ENCODE peak calls at places on chromosomes 3 and 15, in five cellular contexts. One of them, this sample, is unnamed.

GRCh38 chr15:28989239-28989830 is 103.6 kb downstream of the APBA2 start:
- DNase-seq in epithelial cell of esophagus: no peak
- DNase-seq in lower lobe of right lung: no peak
- DNase-seq in tibial nerve: no peak
- DNase-seq in cardiac fibroblast: no peak
- DNase-seq in this sample: no peak

GRCh38 chr15:32849769-32850668 is 132.2 kb downstream of the GREM1 start:
- DNase-seq in tibial nerve: no peak
- DNase-seq in cardiac fibroblast: peak
- DNase-seq in lower lobe of right lung: no peak
- DNase-seq in epithelial cell of esophagus: peak
- DNase-seq in this sample: peak

GRCh38 chr3:154022603-154023002 is 98.6 kb upstream of the ARHGEF26 start:
- DNase-seq in lower lobe of right lung: no peak
- DNase-seq in cardiac fibroblast: no peak
- DNase-seq in epithelial cell of esophagus: no peak
- DNase-seq in tibial nerve: no peak
- DNase-seq in this sample: no peak

GRCh38 chr3:167976880-167977498 is 118.7 kb downstream of the GOLIM4 start:
- DNase-seq in lower lobe of right lung: no peak
- DNase-seq in cardiac fibroblast: peak
- DNase-seq in epithelial cell of esophagus: no peak
- DNase-seq in tibial nerve: no peak
- DNase-seq in this sample: no peak

GRCh38 chr3:110521019-110521418 is 550.6 kb upstream of the NECTIN3 start:
- DNase-seq in cardiac fibroblast: peak
- DNase-seq in epithelial cell of esophagus: peak
- DNase-seq in lower lobe of right lung: no peak
- DNase-seq in tibial nerve: no peak
- DNase-seq in this sample: no peak

GRCh38 chr15:52150878-52151277 is 38.3 kb upstream of the BCL2L10 start:
- DNase-seq in cardiac fibroblast: no peak
- DNase-seq in epithelial cell of esophagus: no peak
- DNase-seq in lower lobe of right lung: no peak
- DNase-seq in tibial nerve: no peak
- DNase-seq in this sample: no peak

GRCh38 chr3:158573714-158574113 is 2.7 kb downstream of the MLF1 start:
- DNase-seq in lower lobe of right lung: no peak
- DNase-seq in epithelial cell of esophagus: no peak
- DNase-seq in cardiac fibroblast: peak
- DNase-seq in tibial nerve: no peak
- DNase-seq in this sample: no peak

GRCh38 chr3:122099255-122099654 is 44.1 kb downstream of the CD86 start:
- DNase-seq in tibial nerve: no peak
- DNase-seq in lower lobe of right lung: no peak
- DNase-seq in epithelial cell of esophagus: no peak
- DNase-seq in cardiac fibroblast: no peak
- DNase-seq in this sample: no peak

GRCh38 chr15:89361451-89362202 is 27.0 kb upstream of the POLG start:
- DNase-seq in cardiac fibroblast: peak
- DNase-seq in tibial nerve: peak
- DNase-seq in epithelial cell of esophagus: peak
- DNase-seq in lower lobe of right lung: peak
- DNase-seq in this sample: peak

GRCh38 chr3:127535901-127536817 is 54.4 kb downstream of the TPRA1 start:
- DNase-seq in epithelial cell of esophagus: no peak
- DNase-seq in cardiac fibroblast: no peak
- DNase-seq in lower lobe of right lung: no peak
- DNase-seq in tibial nerve: no peak
- DNase-seq in this sample: no peak

GRCh38 chr15:82093774-82094211 is 48.0 kb upstream of the MEX3B start:
- DNase-seq in epithelial cell of esophagus: peak
- DNase-seq in tibial nerve: no peak
- DNase-seq in lower lobe of right lung: no peak
- DNase-seq in cardiac fibroblast: peak
- DNase-seq in this sample: no peak

GRCh38 chr15:90763700-90764099 is 46.6 kb downstream of the BLM start:
- DNase-seq in lower lobe of right lung: no peak
- DNase-seq in epithelial cell of esophagus: no peak
- DNase-seq in cardiac fibroblast: no peak
- DNase-seq in tibial nerve: no peak
- DNase-seq in this sample: no peak

GRCh38 chr3:187314176-187314575 is 22.6 kb upstream of the MASP1 start:
- DNase-seq in tibial nerve: no peak
- DNase-seq in cardiac fibroblast: no peak
- DNase-seq in epithelial cell of esophagus: no peak
- DNase-seq in lower lobe of right lung: no peak
- DNase-seq in this sample: no peak

GRCh38 chr3:11566916-11567315 is 76.8 kb downstream of the VGLL4 start:
- DNase-seq in tibial nerve: no peak
- DNase-seq in lower lobe of right lung: no peak
- DNase-seq in cardiac fibroblast: no peak
- DNase-seq in epithelial cell of esophagus: no peak
- DNase-seq in this sample: no peak

GRCh38 chr15:41337631-41338522 is 5.2 kb downstream of the NUSAP1 start:
- DNase-seq in cardiac fibroblast: peak
- DNase-seq in tibial nerve: no peak
- DNase-seq in epithelial cell of esophagus: peak
- DNase-seq in lower lobe of right lung: no peak
- DNase-seq in this sample: no peak

GRCh38 chr15:70320077-70320830 is 222.5 kb upstream of the TLE3 start:
- DNase-seq in cardiac fibroblast: no peak
- DNase-seq in epithelial cell of esophagus: no peak
- DNase-seq in lower lobe of right lung: no peak
- DNase-seq in tibial nerve: no peak
- DNase-seq in this sample: no peak

DNA sequence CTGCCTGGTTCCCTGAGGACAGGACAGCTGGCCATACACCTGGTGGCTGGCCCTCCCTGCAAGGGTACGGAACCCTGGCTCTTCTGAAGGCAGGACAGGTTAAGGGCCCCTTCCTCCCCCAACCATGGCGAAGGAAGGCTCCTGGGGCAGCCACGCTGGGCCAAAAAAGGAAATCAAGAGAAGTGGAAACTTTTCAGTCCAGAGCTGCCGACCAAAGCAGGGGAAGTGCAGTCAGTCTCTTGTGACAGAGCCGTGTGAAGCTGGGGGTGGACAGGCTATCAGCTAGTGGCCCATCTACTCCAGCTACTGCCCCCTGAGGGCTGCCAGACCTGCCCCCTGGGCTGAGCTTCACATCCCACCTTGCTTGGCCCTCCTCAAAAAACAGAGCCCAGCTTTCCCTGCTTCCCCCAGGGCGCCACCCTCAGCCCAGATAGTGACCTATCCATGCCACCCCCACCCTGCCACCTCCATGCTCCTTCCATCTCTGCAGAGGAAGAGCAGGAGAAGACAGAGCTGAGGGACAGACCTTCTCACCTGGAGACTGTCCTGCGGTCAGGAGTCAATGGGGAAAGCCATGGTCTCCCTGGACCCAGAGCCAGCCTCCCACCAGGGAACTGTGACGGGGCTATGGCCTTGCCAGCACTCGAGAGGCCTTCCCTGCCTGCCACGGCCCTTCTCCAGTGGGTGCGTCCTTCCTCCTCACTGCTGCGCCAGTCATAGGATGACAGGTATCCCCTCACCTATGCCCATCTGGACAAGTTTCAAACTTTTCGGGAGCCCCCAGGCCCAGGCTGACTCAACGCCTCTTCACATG is 4.6 kb downstream of the SEMA7A start:
- DNase-seq in epithelial cell of esophagus: no peak
- DNase-seq in tibial nerve: no peak
- DNase-seq in cardiac fibroblast: no peak
- DNase-seq in lower lobe of right lung: no peak
- DNase-seq in this sample: no peak
- H3K4me3 ChIP-seq in epithelial cell of esophagus: no peak
- H3K4me3 ChIP-seq in tibial nerve: peak
- H3K4me3 ChIP-seq in cardiac fibroblast: no peak
- H3K4me3 ChIP-seq in lower lobe of right lung: no peak
- H3K4me3 ChIP-seq in this sample: no peak

GRCh38 chr15:57310876-57311275 is 65.4 kb upstream of the CGNL1 start:
- DNase-seq in tibial nerve: no peak
- DNase-seq in epithelial cell of esophagus: no peak
- DNase-seq in cardiac fibroblast: no peak
- DNase-seq in lower lobe of right lung: no peak
- DNase-seq in this sample: no peak

GRCh38 chr15:57313134-57313483 is 63.2 kb upstream of the CGNL1 start:
- DNase-seq in tibial nerve: no peak
- DNase-seq in epithelial cell of esophagus: no peak
- DNase-seq in lower lobe of right lung: no peak
- DNase-seq in cardiac fibroblast: no peak
- DNase-seq in this sample: no peak

GRCh38 chr15:57312323-57313133 is 63.8 kb upstream of the CGNL1 start:
- DNase-seq in lower lobe of right lung: no peak
- DNase-seq in tibial nerve: no peak
- DNase-seq in cardiac fibroblast: no peak
- DNase-seq in epithelial cell of esophagus: no peak
- DNase-seq in this sample: no peak

GRCh38 chr15:57307527-57308193 is 68.6 kb upstream of the CGNL1 start:
- DNase-seq in epithelial cell of esophagus: no peak
- DNase-seq in cardiac fibroblast: no peak
- DNase-seq in tibial nerve: no peak
- DNase-seq in lower lobe of right lung: no peak
- DNase-seq in this sample: no peak

DNA sequence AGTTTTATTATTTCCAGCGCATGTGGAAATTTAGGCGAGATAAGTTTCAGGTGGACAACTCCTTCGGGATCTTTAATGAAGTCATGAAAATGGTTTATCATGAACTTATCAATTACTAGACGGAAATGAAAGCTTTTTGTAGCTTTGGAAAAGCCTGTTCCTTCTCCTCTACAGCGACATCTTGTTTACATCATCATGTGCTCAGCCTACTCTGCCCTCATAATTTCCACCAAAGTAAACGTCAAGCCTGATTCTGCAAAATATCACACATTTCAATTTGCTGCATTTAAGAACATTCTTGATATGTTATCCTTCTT is 64.3 kb upstream of the CGNL1 start:
- DNase-seq in lower lobe of right lung: no peak
- DNase-seq in cardiac fibroblast: no peak
- DNase-seq in epithelial cell of esophagus: no peak
- DNase-seq in tibial nerve: no peak
- DNase-seq in this sample: no peak
- H3K4me3 ChIP-seq in lower lobe of right lung: no peak
- H3K4me3 ChIP-seq in cardiac fibroblast: no peak
- H3K4me3 ChIP-seq in epithelial cell of esophagus: no peak
- H3K4me3 ChIP-seq in tibial nerve: no peak
- H3K4me3 ChIP-seq in this sample: no peak

GRCh38 chr3:38139652-38140051 is 1.2 kb downstream of the MYD88 start:
- DNase-seq in epithelial cell of esophagus: no peak
- DNase-seq in lower lobe of right lung: peak
- DNase-seq in tibial nerve: no peak
- DNase-seq in cardiac fibroblast: no peak
- DNase-seq in this sample: no peak
- H3K4me3 ChIP-seq in epithelial cell of esophagus: peak
- H3K4me3 ChIP-seq in lower lobe of right lung: peak
- H3K4me3 ChIP-seq in tibial nerve: peak
- H3K4me3 ChIP-seq in cardiac fibroblast: peak
- H3K4me3 ChIP-seq in this sample: no peak

GRCh38 chr3:50156991-50157493 is 1.9 kb downstream of the SEMA3F start:
- DNase-seq in cardiac fibroblast: no peak
- DNase-seq in epithelial cell of esophagus: peak
- DNase-seq in lower lobe of right lung: no peak
- DNase-seq in tibial nerve: no peak
- DNase-seq in this sample: no peak
- H3K4me3 ChIP-seq in cardiac fibroblast: peak
- H3K4me3 ChIP-seq in epithelial cell of esophagus: peak
- H3K4me3 ChIP-seq in lower lobe of right lung: peak
- H3K4me3 ChIP-seq in tibial nerve: no peak
- H3K4me3 ChIP-seq in this sample: no peak

GRCh38 chr3:149653136-149653535 is 4.7 kb downstream of the WWTR1 start:
- DNase-seq in epithelial cell of esophagus: no peak
- DNase-seq in lower lobe of right lung: no peak
- DNase-seq in tibial nerve: no peak
- DNase-seq in cardiac fibroblast: no peak
- DNase-seq in this sample: no peak

GRCh38 chr3:149655826-149656599 is 1.8 kb downstream of the WWTR1 start:
- DNase-seq in lower lobe of right lung: no peak
- DNase-seq in tibial nerve: no peak
- DNase-seq in cardiac fibroblast: peak
- DNase-seq in epithelial cell of esophagus: no peak
- DNase-seq in this sample: no peak

GRCh38 chr3:149650828-149651227 is 7.0 kb downstream of the WWTR1 start:
- DNase-seq in tibial nerve: no peak
- DNase-seq in cardiac fibroblast: no peak
- DNase-seq in epithelial cell of esophagus: no peak
- DNase-seq in lower lobe of right lung: no peak
- DNase-seq in this sample: no peak

GRCh38 chr3:149654188-149654601 is 3.6 kb downstream of the WWTR1 start:
- DNase-seq in lower lobe of right lung: no peak
- DNase-seq in cardiac fibroblast: peak
- DNase-seq in epithelial cell of esophagus: no peak
- DNase-seq in tibial nerve: no peak
- DNase-seq in this sample: no peak

DNA sequence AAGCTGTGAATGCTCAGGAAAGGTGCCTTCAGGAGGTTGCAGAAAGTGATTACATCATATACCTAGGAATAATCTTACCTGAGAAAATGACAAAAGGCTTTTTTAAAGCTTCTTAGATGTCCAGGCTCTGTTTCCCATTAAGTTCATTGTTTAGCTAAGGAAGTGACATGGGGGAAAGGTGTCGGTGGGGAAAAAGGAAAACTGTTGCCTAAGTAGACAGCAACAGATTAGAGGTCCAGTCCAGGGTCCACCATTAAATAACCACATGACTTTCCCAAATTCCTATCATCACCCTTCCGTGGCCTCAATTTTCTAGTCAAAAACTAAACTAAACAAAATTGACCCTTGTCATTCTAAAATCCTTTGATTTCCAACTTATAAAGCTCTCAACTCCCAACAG is 4.3 kb downstream of the WWTR1 start:
- DNase-seq in epithelial cell of esophagus: no peak
- DNase-seq in lower lobe of right lung: no peak
- DNase-seq in cardiac fibroblast: no peak
- DNase-seq in tibial nerve: no peak
- DNase-seq in this sample: no peak
- H3K4me3 ChIP-seq in epithelial cell of esophagus: no peak
- H3K4me3 ChIP-seq in lower lobe of right lung: peak
- H3K4me3 ChIP-seq in cardiac fibroblast: peak
- H3K4me3 ChIP-seq in tibial nerve: no peak
- H3K4me3 ChIP-seq in this sample: peak

This sample was measured in PC-9.